ENCODE peak calls at places on chromosomes 1 and 21, in five cellular contexts. One of them, this sample, is unnamed.
A peak's percentile ranks its signal among the peaks of the same experiment; 100 is the strongest.

GRCh38 chr1:52426391-52426790 is 22.0 kb downstream of the PRPF38A start:
- DNase-seq in tibial nerve: no peak
- DNase-seq in epithelial cell of esophagus: peak; percentile 71
- DNase-seq in left ventricle myocardium inferior: no peak
- DNase-seq in AG04450: peak; percentile 45
- DNase-seq in this sample: no peak

GRCh38 chr1:156618853-156619581 is at the start of gene HAPLN2:
- DNase-seq in left ventricle myocardium inferior: no peak
- DNase-seq in AG04450: no peak
- DNase-seq in tibial nerve: no peak
- DNase-seq in epithelial cell of esophagus: peak; percentile 46
- DNase-seq in this sample: no peak

GRCh38 chr1:62706985-62707745 is 19.0 kb upstream of the DOCK7 start:
- DNase-seq in AG04450: no peak
- DNase-seq in left ventricle myocardium inferior: no peak
- DNase-seq in tibial nerve: no peak
- DNase-seq in epithelial cell of esophagus: no peak
- DNase-seq in this sample: no peak

GRCh38 chr1:155978325-155978972 is at the start of gene ARHGEF2:
- DNase-seq in epithelial cell of esophagus: peak; percentile 66
- DNase-seq in AG04450: no peak
- DNase-seq in tibial nerve: peak; percentile 75
- DNase-seq in left ventricle myocardium inferior: peak; percentile 88
- DNase-seq in this sample: peak; percentile 65

GRCh38 chr1:205824180-205824579 is 11.2 kb upstream of the SLC41A1 start:
- DNase-seq in AG04450: no peak
- DNase-seq in left ventricle myocardium inferior: no peak
- DNase-seq in epithelial cell of esophagus: no peak
- DNase-seq in tibial nerve: no peak
- DNase-seq in this sample: no peak

GRCh38 chr1:95575291-95575690 is 341.3 kb downstream of the RWDD3 start:
- DNase-seq in AG04450: no peak
- DNase-seq in epithelial cell of esophagus: no peak
- DNase-seq in tibial nerve: no peak
- DNase-seq in left ventricle myocardium inferior: no peak
- DNase-seq in this sample: no peak

GRCh38 chr1:7285856-7286454 is 485.1 kb upstream of the VAMP3 start:
- DNase-seq in AG04450: no peak
- DNase-seq in left ventricle myocardium inferior: no peak
- DNase-seq in tibial nerve: no peak
- DNase-seq in epithelial cell of esophagus: no peak
- DNase-seq in this sample: no peak

GRCh38 chr1:246711548-246712003 is 12.6 kb upstream of the SCCPDH start:
- DNase-seq in tibial nerve: no peak
- DNase-seq in epithelial cell of esophagus: no peak
- DNase-seq in left ventricle myocardium inferior: no peak
- DNase-seq in AG04450: no peak
- DNase-seq in this sample: no peak

GRCh38 chr1:5770981-5771765 is 221.1 kb downstream of the NPHP4 start:
- DNase-seq in tibial nerve: no peak
- DNase-seq in AG04450: no peak
- DNase-seq in left ventricle myocardium inferior: no peak
- DNase-seq in epithelial cell of esophagus: no peak
- DNase-seq in this sample: no peak

GRCh38 chr21:16579538-16579937 is 849.8 kb downstream of the USP25 start:
- DNase-seq in left ventricle myocardium inferior: no peak
- DNase-seq in tibial nerve: no peak
- DNase-seq in AG04450: no peak
- DNase-seq in epithelial cell of esophagus: peak; percentile 11
- DNase-seq in this sample: no peak

GRCh38 chr1:29121951-29122661 is 1.6 kb downstream of the TMEM200B start:
- DNase-seq in epithelial cell of esophagus: no peak
- DNase-seq in tibial nerve: no peak
- DNase-seq in AG04450: no peak
- DNase-seq in left ventricle myocardium inferior: peak; percentile 37
- DNase-seq in this sample: no peak

GRCh38 chr1:37477946-37478345 is 3.6 kb downstream of the ZC3H12A start:
- DNase-seq in left ventricle myocardium inferior: no peak
- DNase-seq in tibial nerve: no peak
- DNase-seq in epithelial cell of esophagus: peak; percentile 49
- DNase-seq in AG04450: no peak
- DNase-seq in this sample: no peak

GRCh38 chr1:37476087-37476452 is 1.7 kb downstream of the ZC3H12A start:
- DNase-seq in left ventricle myocardium inferior: no peak
- DNase-seq in tibial nerve: no peak
- DNase-seq in AG04450: no peak
- DNase-seq in epithelial cell of esophagus: no peak
- DNase-seq in this sample: no peak

GRCh38 chr1:37475380-37476086 is 1.2 kb downstream of the ZC3H12A start:
- DNase-seq in AG04450: no peak
- DNase-seq in left ventricle myocardium inferior: no peak
- DNase-seq in tibial nerve: no peak
- DNase-seq in epithelial cell of esophagus: no peak
- DNase-seq in this sample: no peak

GRCh38 chr1:37477198-37477931 is 3.0 kb downstream of the ZC3H12A start:
- DNase-seq in tibial nerve: no peak
- DNase-seq in epithelial cell of esophagus: peak; percentile 88
- DNase-seq in left ventricle myocardium inferior: no peak
- DNase-seq in AG04450: no peak
- DNase-seq in this sample: no peak

DNA sequence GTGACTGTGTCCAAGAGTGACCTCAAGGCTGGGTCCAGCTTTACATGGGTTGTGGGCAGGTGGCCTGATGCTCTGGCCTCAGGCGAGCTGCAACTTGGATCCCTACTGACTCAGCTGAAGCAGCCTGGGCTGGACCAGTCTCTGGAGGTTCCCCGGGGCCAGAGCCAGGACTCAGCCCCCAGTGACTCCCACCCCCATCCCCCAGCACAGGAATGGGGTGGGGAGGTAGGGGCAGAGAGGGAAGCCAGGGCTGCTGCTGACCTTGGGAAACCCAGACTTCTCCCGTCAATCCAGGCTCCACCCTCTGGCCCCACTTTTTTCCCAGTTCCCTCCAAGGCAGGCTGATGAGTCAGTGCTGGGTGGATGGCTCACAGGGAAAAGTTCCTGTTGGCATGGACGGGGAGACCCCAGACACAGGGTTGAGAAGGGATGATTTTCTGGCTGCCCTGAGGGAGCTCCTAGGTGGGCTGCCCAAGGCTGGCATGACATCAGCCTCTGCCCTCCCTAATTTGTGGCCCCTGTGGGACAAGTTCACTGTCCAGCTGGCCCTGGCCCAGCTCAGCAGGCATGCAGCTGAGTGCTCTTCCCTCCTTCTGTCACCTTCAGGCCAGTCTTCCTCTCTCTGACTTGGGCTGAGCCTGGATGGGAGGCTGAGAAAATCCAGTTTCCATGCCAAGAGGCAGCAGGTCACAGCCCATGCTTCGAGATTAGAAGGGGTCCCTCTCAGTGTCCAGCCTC is 2.2 kb downstream of the ZC3H12A start:
- DNase-seq in tibial nerve: no peak
- DNase-seq in AG04450: no peak
- DNase-seq in epithelial cell of esophagus: peak; percentile 89
- DNase-seq in left ventricle myocardium inferior: peak; percentile 56
- DNase-seq in this sample: no peak
- H3K4me3 ChIP-seq in tibial nerve: peak overlapping the region; percentile 88
- H3K4me3 ChIP-seq in AG04450: peak overlapping the region; percentile 89
- H3K4me3 ChIP-seq in epithelial cell of esophagus: peak overlapping the region; percentile 97
- H3K4me3 ChIP-seq in left ventricle myocardium inferior: peak overlapping the region; percentile 83
- H3K4me3 ChIP-seq in this sample: peak overlapping the region; percentile 85

GRCh38 chr1:164607351-164607750 is 48.4 kb downstream of the PBX1 start:
- DNase-seq in AG04450: no peak
- DNase-seq in tibial nerve: no peak
- DNase-seq in left ventricle myocardium inferior: no peak
- DNase-seq in epithelial cell of esophagus: no peak
- DNase-seq in this sample: no peak

GRCh38 chr1:164604541-164604940 is 45.6 kb downstream of the PBX1 start:
- DNase-seq in epithelial cell of esophagus: no peak
- DNase-seq in tibial nerve: no peak
- DNase-seq in AG04450: no peak
- DNase-seq in left ventricle myocardium inferior: no peak
- DNase-seq in this sample: no peak

GRCh38 chr1:164602480-164603093 is 43.6 kb downstream of the PBX1 start:
- DNase-seq in tibial nerve: no peak
- DNase-seq in epithelial cell of esophagus: peak; percentile 37
- DNase-seq in left ventricle myocardium inferior: peak; percentile 64
- DNase-seq in AG04450: no peak
- DNase-seq in this sample: no peak

GRCh38 chr1:164608651-164609057 is 49.7 kb downstream of the PBX1 start:
- DNase-seq in tibial nerve: no peak
- DNase-seq in AG04450: no peak
- DNase-seq in left ventricle myocardium inferior: no peak
- DNase-seq in epithelial cell of esophagus: no peak
- DNase-seq in this sample: no peak

GRCh38 chr1:164605254-164606091 is 46.5 kb downstream of the PBX1 start:
- DNase-seq in AG04450: no peak
- DNase-seq in epithelial cell of esophagus: no peak
- DNase-seq in tibial nerve: no peak
- DNase-seq in left ventricle myocardium inferior: no peak
- DNase-seq in this sample: no peak
- H3K4me3 ChIP-seq in AG04450: no peak overlapping the region
- H3K4me3 ChIP-seq in epithelial cell of esophagus: no peak overlapping the region
- H3K4me3 ChIP-seq in tibial nerve: no peak overlapping the region
- H3K4me3 ChIP-seq in left ventricle myocardium inferior: no peak overlapping the region
- H3K4me3 ChIP-seq in this sample: no peak overlapping the region

GRCh38 chr21:38243732-38244406 is 12.9 kb upstream of the KCNJ15 start:
- DNase-seq in AG04450: no peak
- DNase-seq in left ventricle myocardium inferior: no peak
- DNase-seq in epithelial cell of esophagus: no peak
- DNase-seq in tibial nerve: no peak
- DNase-seq in this sample: no peak

GRCh38 chr21:38241029-38241740 is 15.6 kb upstream of the KCNJ15 start:
- DNase-seq in tibial nerve: no peak
- DNase-seq in left ventricle myocardium inferior: peak; percentile 24
- DNase-seq in epithelial cell of esophagus: no peak
- DNase-seq in AG04450: no peak
- DNase-seq in this sample: no peak

GRCh38 chr21:38242036-38242435 is 14.8 kb upstream of the KCNJ15 start:
- DNase-seq in tibial nerve: no peak
- DNase-seq in left ventricle myocardium inferior: no peak
- DNase-seq in epithelial cell of esophagus: no peak
- DNase-seq in AG04450: no peak
- DNase-seq in this sample: no peak

GRCh38 chr21:38244885-38245869 is 11.6 kb upstream of the KCNJ15 start:
- DNase-seq in tibial nerve: no peak
- DNase-seq in left ventricle myocardium inferior: no peak
- DNase-seq in epithelial cell of esophagus: peak; percentile 88
- DNase-seq in AG04450: peak; percentile 74
- DNase-seq in this sample: no peak

GRCh38 chr21:38244407-38244787 is 12.4 kb upstream of the KCNJ15 start:
- DNase-seq in tibial nerve: no peak
- DNase-seq in epithelial cell of esophagus: no peak
- DNase-seq in AG04450: no peak
- DNase-seq in left ventricle myocardium inferior: no peak
- DNase-seq in this sample: no peak
- H3K4me3 ChIP-seq in tibial nerve: no peak overlapping the region
- H3K4me3 ChIP-seq in epithelial cell of esophagus: no peak overlapping the region
- H3K4me3 ChIP-seq in AG04450: no peak overlapping the region
- H3K4me3 ChIP-seq in left ventricle myocardium inferior: no peak overlapping the region
- H3K4me3 ChIP-seq in this sample: no peak overlapping the region

DNA sequence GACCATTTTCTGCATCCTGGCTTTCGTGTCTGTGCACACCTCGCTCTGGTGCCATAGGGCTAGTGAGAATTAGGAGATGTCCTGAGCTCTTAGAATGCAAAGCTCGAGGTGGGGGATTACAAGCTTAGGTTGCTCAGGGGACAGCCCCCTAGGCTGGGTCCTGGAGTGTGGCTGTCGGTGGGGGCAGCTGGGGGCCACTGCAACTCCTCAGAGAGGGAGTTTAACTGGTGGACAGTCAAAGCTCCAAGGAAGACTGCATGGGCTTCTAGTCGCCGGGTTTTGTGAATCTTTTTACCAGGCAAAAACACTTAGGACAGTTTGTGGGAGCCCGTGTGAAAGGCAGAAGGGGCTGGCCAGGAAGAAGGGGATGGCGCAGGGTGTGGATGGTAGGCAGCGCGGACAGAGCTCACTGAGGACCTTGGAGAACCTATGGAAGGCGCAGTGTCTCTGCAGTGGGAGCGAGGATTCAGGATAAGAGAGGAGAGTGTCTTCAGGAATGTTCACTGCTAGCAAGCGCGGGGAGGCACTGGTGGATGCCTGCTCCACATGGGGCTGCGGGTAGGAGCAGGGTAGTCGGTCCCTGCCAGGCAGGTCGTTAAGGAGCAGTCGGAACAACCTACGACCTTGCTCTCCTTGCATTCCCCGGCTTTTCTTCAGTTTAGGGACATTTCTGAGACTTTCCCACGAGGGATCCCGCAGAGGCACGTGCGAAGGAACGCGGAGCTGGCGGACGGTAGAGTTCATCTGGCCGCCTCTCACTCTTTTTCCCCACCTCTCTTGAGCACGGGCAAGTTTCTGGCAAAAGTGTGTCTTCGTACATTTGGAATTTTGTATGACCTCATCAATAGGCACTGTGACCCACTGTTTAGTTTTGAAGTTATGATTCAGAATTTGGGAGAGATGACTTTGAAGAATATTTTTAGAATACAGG is 12.9 kb upstream of the KCNE1 start:
- DNase-seq in epithelial cell of esophagus: peak; percentile 49
- DNase-seq in left ventricle myocardium inferior: no peak
- DNase-seq in tibial nerve: no peak
- DNase-seq in AG04450: no peak
- DNase-seq in this sample: no peak
- H3K4me3 ChIP-seq in epithelial cell of esophagus: peak overlapping the region; percentile 54
- H3K4me3 ChIP-seq in left ventricle myocardium inferior: peak overlapping the region; percentile 62
- H3K4me3 ChIP-seq in tibial nerve: peak overlapping the region; percentile 49
- H3K4me3 ChIP-seq in AG04450: peak overlapping the region; percentile 71
- H3K4me3 ChIP-seq in this sample: peak overlapping the region; percentile 62

DNA sequence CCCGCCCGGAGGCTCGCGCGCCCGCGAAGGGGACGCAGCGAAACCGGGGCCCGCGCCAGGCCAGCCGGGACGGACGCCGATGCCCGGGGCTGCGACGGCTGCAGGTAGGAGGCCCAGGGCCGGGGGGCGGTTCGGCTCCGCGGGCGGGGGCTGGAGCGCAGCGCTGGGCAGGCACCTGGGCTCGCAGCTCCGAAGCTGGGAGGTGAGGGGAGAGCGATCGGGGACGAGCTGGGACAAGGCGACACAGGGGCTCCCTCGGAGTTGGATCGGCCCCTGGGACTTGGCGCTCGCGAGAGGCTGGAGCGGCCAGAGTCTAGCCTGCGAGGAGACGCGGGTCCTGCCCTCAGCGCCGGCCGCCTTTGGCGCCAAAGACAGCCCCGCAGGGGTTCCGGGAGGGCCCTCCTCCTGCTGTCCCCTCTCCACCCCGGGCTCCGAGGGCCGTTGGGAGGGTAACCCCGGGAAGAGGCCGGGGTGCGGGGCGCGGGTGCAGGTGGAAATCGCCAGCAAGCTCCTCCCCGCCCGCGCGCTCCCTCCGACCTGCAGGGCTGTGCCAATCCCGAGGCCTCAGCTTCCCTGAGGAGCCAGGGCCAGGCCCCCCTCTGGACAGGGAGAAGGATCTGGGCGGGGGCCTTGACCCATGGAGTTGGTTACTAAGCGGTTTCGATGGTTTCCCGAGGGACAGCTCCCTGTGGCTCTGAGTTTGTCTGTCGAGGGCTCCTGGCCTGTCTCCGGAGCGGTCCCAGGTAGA is 396 bp downstream of the TP73 start:
- DNase-seq in tibial nerve: no peak
- DNase-seq in left ventricle myocardium inferior: no peak
- DNase-seq in AG04450: no peak
- DNase-seq in epithelial cell of esophagus: no peak
- DNase-seq in this sample: no peak
- H3K4me3 ChIP-seq in tibial nerve: no peak overlapping the region
- H3K4me3 ChIP-seq in left ventricle myocardium inferior: peak overlapping the region; percentile 94
- H3K4me3 ChIP-seq in AG04450: no peak overlapping the region
- H3K4me3 ChIP-seq in epithelial cell of esophagus: no peak overlapping the region
- H3K4me3 ChIP-seq in this sample: peak overlapping the region; percentile 77

This sample was measured in esophagus squamous epithelium.